ENCODE peak calls at places on chromosome 1, in eight cellular contexts. P is Panc1, X is OCI-LY7, A is BE2C, O is heart left ventricle, U is pancreas, C is endodermal cell, W is neural progenitor cell. T is an unnamed sample.

GRCh38 chr1:229889031-229889517 is 178.0 kb upstream of the GALNT2 start:
- DNase-seq in A (no peak), O (no peak), U (peak; percentile 87), X (no peak), C (no peak), P (no peak), W (no peak), T (no peak)

GRCh38 chr1:182687361-182687760 is 3.0 kb upstream of the RGS8 start:
- DNase-seq in X (no peak), W (no peak), A (no peak), O (no peak), P (no peak), C (no peak), U (no peak), T (no peak)

GRCh38 chr1:200837931-200838571 is 34.7 kb upstream of the GPR25 start:
- DNase-seq in O (no peak), U (no peak), W (no peak), A (no peak), C (no peak), P (no peak), X (peak; percentile 21), T (no peak)

GRCh38 chr1:117174851-117175250 is 35.9 kb downstream of the VTCN1 start:
- DNase-seq in W (peak; percentile 16), C (peak; percentile 64), X (no peak), A (no peak), O (no peak), U (no peak), P (no peak), T (no peak)

GRCh38 chr1:170619167-170620030 is 44.5 kb upstream of the PRRX1 start:
- DNase-seq in O (no peak), P (no peak), X (no peak), U (no peak), A (no peak), W (no peak), C (no peak), T (no peak)

GRCh38 chr1:246170574-246171261 is 336.4 kb downstream of the SMYD3 start:
- DNase-seq in O (no peak), C (no peak), W (no peak), A (no peak), X (no peak), U (no peak), P (no peak), T (no peak)

GRCh38 chr1:153531638-153532037 is 4.2 kb downstream of the S100A6 start:
- DNase-seq in X (no peak), P (no peak), O (no peak), C (peak; percentile 13), W (no peak), U (no peak), A (no peak), T (no peak)

GRCh38 chr1:241118049-241118448 is 239.0 kb downstream of the RGS7 start:
- DNase-seq in X (no peak), U (no peak), P (no peak), C (no peak), A (no peak), O (no peak), W (no peak), T (no peak)

GRCh38 chr1:79976287-79976686 is 969.8 kb upstream of the ADGRL4 start:
- DNase-seq in W (no peak), C (no peak), U (no peak), O (no peak), A (no peak), P (no peak), X (no peak), T (no peak)

DNA sequence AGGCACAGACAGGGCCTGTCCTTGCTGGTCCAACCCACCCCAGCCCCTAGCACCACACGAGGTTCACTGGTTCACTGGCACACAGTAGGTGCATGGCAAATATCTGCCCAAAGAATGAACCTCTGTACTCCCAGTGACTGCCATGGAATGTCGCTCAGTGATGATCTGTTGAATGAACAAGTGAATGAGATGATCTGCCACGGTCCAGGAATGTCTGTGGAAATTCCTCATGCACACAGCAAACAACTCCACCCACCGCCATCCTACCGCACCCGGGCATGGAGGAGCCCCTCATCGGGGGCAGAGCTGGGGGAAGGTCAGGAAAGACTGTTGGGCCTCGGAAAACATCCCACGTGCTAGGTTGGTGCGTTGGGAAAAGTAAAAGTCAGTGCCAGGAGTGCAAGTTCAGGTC is 1.7 kb downstream of the HSPG2 start:
- DNase-seq in X (no peak), U (no peak), P (no peak), A (no peak), C (peak; percentile 62), W (no peak), O (peak; percentile 35), T (no peak)
- H3K4me3 ChIP-seq in X (no peak overlapping the region), U (no peak overlapping the region), P (peak overlapping the region; percentile 65), A (no peak overlapping the region), C (peak overlapping the region; percentile 85), W (peak overlapping the region; percentile 82), O (peak overlapping the region; percentile 76), T (no peak overlapping the region)

GRCh38 chr1:24155011-24155782 is 12.3 kb upstream of the IL22RA1 start:
- DNase-seq in A (no peak), W (peak; percentile 33), P (no peak), C (peak; percentile 85), O (no peak), X (peak; percentile 16), U (peak; percentile 80), T (peak; percentile 56)
- TF ChIP-seq CTCF in A (no peak), W (peak; percentile 49), P (peak; percentile 24), C (peak; percentile 78), O (no peak), X (peak; percentile 52), U (peak; percentile 11), T (no peak)

GRCh38 chr1:51345300-51345687 is 14.9 kb upstream of the TTC39A start:
- DNase-seq in U (no peak), X (no peak), W (no peak), O (no peak), P (no peak), C (no peak), A (no peak), T (no peak)

GRCh38 chr1:51346086-51346942 is 16.0 kb upstream of the TTC39A start:
- DNase-seq in X (no peak), A (no peak), W (no peak), P (no peak), U (no peak), O (no peak), C (no peak), T (no peak)

GRCh38 chr1:51344276-51344601 is 13.9 kb upstream of the TTC39A start:
- DNase-seq in X (no peak), O (no peak), P (no peak), U (no peak), A (no peak), C (peak; percentile 48), W (no peak), T (no peak)

GRCh38 chr1:51343624-51344023 is 13.3 kb upstream of the TTC39A start:
- DNase-seq in W (no peak), X (no peak), C (no peak), P (no peak), A (no peak), O (no peak), U (no peak), T (no peak)

DNA sequence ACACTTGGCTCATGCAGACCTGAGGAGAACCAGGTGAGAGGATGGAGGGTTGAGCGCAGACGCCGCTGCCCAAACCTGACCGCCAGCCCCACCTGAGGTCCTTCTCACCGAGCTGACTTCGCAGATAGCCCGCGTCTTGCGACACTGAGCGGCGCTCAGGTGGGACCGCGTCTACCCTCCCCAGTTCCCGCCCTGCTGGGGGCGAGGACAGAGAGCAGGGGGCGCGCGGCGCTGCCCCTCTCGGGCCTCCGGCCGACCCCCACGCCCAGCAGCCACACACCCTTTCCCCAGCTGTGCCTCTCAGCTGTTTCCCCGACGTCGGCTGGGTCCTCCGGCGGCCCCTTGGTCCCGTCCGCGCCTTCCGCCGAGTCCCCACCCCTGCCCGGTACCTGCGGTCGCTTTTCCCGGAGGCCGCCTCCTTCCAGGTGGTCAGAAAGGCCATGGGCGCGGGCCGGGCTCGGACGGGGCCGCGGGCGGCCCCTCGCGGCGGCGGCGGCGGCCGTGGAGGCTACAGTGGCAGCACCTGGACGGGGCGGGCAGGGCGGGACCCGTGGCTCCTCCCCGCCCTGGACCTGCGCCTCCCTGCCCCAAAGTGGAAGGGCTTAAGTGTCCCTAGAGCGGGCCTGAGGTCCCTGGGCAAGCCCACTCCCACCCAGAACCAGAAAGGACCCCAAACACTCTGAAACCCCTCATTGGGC is 14.4 kb upstream of the TTC39A start:
- DNase-seq in O (no peak), C (peak; percentile 89), W (peak; percentile 47), X (no peak), P (no peak), A (no peak), U (peak; percentile 59), T (peak; percentile 80)
- H3K4me1 ChIP-seq in O (peaks cover 4% of the 10 kb centered on the region), C (peaks cover 4% of the 10 kb centered on the region), W (peaks cover 3% of the 10 kb centered on the region), X (no peaks in the 10 kb centered on the region), P (no peaks in the 10 kb centered on the region), A (no peaks in the 10 kb centered on the region), U (no peaks in the 10 kb centered on the region), T (peaks cover 3% of the 10 kb centered on the region)

GRCh38 chr1:83762419-83762818 is 236.5 kb downstream of the TTLL7 start:
- DNase-seq in P (no peak), W (no peak), X (no peak), C (no peak), U (no peak), O (no peak), A (no peak), T (no peak)

GRCh38 chr1:83763281-83764095 is 235.4 kb downstream of the TTLL7 start:
- DNase-seq in U (no peak), C (no peak), W (no peak), O (no peak), P (no peak), A (no peak), X (peak; percentile 76), T (no peak)

GRCh38 chr1:83765125-83765524 is 233.8 kb downstream of the TTLL7 start:
- DNase-seq in W (no peak), U (no peak), P (no peak), X (no peak), O (no peak), A (no peak), C (no peak), T (no peak)

GRCh38 chr1:83766182-83766825 is 232.6 kb downstream of the TTLL7 start:
- DNase-seq in P (no peak), C (no peak), U (no peak), O (no peak), W (no peak), A (no peak), X (peak; percentile 80), T (no peak)

DNA sequence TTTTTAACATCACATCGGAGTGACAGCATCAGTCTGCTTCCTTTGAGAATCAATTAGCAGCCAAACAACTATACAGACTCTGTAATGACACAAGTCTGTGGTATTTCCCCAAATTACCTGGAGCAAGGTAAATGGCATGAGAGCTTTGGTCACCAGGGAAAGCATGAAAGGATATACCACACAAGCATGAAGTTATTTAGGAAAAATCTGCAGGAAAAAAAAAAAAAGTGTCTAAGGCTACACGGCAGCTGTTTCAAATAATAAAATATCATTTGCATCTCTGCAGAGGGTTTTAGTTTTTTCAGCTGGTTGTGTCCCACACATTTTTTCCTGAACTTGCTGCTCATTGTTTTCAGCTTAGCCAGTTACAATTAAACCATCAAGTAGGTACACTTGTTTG is 234.7 kb downstream of the TTLL7 start:
- DNase-seq in C (no peak), U (no peak), O (no peak), A (no peak), X (peak; percentile 14), W (no peak), P (no peak), T (no peak)
- H3K4me3 ChIP-seq in C (no peak overlapping the region), U (no peak overlapping the region), O (no peak overlapping the region), A (peak overlapping the region; percentile 11), X (peak overlapping the region; percentile 63), W (no peak overlapping the region), P (no peak overlapping the region), T (no peak overlapping the region)

GRCh38 chr1:46691997-46692790 is 20.5 kb downstream of the TEX38 start:
- DNase-seq in A (no peak), O (no peak), W (no peak), P (no peak), U (no peak), X (no peak), C (no peak), T (peak; percentile 42)
- TF ChIP-seq CTCF in A (no peak), O (no peak), W (peak; percentile 14), P (no peak), U (no peak), X (no peak), C (peak; percentile 64), T (no peak)